ENCODE peak calls at places on chromosomes 2 and 18, in six cellular contexts. M is LoVo; Z is astrocyte; Y is mucosa of gallbladder; Q is activated gamma-delta T cell treated with anti-CD3 and anti-CD28 coated beads, Interleukin-2, amount 50 U/mL, for 16 hours; H is ELF-1. V is an unnamed sample.

GRCh38 chr2:96102596-96103387 is 13.6 kb downstream of the ADRA2B start:
- DNase-seq in M (no peak), Z (no peak), Y (no peak), Q (no peak), H (no peak), V (peak)

GRCh38 chr18:62663731-62664336 is 51.5 kb upstream of the PHLPP1 start:
- DNase-seq in M (peak), Z (peak), Y (no peak), Q (no peak), H (peak), V (no peak)

GRCh38 chr2:202545523-202545922 is 89.2 kb upstream of the FAM117B start:
- DNase-seq in M (no peak), Z (no peak), Y (no peak), Q (no peak), H (no peak), V (no peak)

GRCh38 chr2:172461591-172462392 is 34.4 kb downstream of the ITGA6 start:
- DNase-seq in M (no peak), Z (no peak), Y (peak), Q (peak), H (peak), V (peak)

GRCh38 chr18:67742525-67742924 is 226.0 kb upstream of the DSEL start:
- DNase-seq in M (no peak), Z (no peak), Y (no peak), Q (no peak), H (no peak), V (no peak)

GRCh38 chr2:101827246-101827645 is 129.7 kb downstream of the MAP4K4 start:
- DNase-seq in M (no peak), Z (peak), Y (no peak), Q (no peak), H (peak), V (no peak)

GRCh38 chr2:17594533-17595391 is 54.3 kb downstream of the VSNL1 start:
- DNase-seq in M (no peak), Z (peak), Y (no peak), Q (no peak), H (peak), V (no peak)

GRCh38 chr18:68623342-68623741 is 91.6 kb downstream of the TMX3 start:
- DNase-seq in M (peak), Z (peak), Y (peak), Q (no peak), H (peak), V (no peak)

GRCh38 chr2:181570833-181571661 is 85.9 kb downstream of the CERKL start:
- DNase-seq in M (no peak), Z (no peak), Y (no peak), Q (no peak), H (no peak), V (no peak)

GRCh38 chr2:235009081-235009480 is 57.3 kb downstream of the SH3BP4 start:
- DNase-seq in M (no peak), Z (no peak), Y (no peak), Q (no peak), H (no peak), V (no peak)

GRCh38 chr2:234564719-234565118 is 67.8 kb upstream of the ARL4C start:
- DNase-seq in M (no peak), Z (no peak), Y (no peak), Q (no peak), H (no peak), V (no peak)

GRCh38 chr2:201933792-201934229 is 99.8 kb upstream of the FZD7 start:
- DNase-seq in M (no peak), Z (peak), Y (no peak), Q (no peak), H (peak), V (no peak)

GRCh38 chr18:67463829-67464228 is 52.7 kb downstream of the DSEL start:
- DNase-seq in M (no peak), Z (no peak), Y (no peak), Q (no peak), H (peak), V (no peak)

GRCh38 chr2:189483571-189484415 is 42.5 kb downstream of the WDR75 start:
- DNase-seq in M (no peak), Z (no peak), Y (no peak), Q (no peak), H (peak), V (no peak)

GRCh38 chr18:22974707-22975106 is 41.6 kb downstream of the RBBP8 start:
- DNase-seq in M (no peak), Z (no peak), Y (no peak), Q (no peak), H (no peak), V (no peak)

GRCh38 chr2:38181802-38182517 is 106.0 kb upstream of the CYP1B1 start:
- DNase-seq in M (no peak), Z (no peak), Y (no peak), Q (no peak), H (no peak), V (no peak)

V was measured in natural killer cell treated with Interleukin-12 subunit alpha and Interleukin-12 subunit beta and Interleukin-15 and Interleukin-18, amount 100 ng/mL, for 72 hours.